ENCODE peak calls at places on chromosomes 3 and 15, in six cellular contexts. N, X, L, U, V and H are unnamed samples. For H3K27me3, the result is how much of the 10 kb centered on the place peaks cover.

GRCh38 chr3:111311709-111312235 is 230.2 kb upstream of the CD96 start:
- DNase-seq in N (peak), X (no peak), L (no peak), U (no peak), V (no peak), H (no peak)

GRCh38 chr15:31488437-31489204 is 162.0 kb downstream of the KLF13 start:
- DNase-seq in N (peak), X (peak), L (peak), U (peak), V (no peak), H (peak)

GRCh38 chr3:186365202-186365974 is 3.4 kb upstream of the DGKG start:
- DNase-seq in N (no peak), X (no peak), L (peak), U (no peak), V (no peak), H (no peak)

GRCh38 chr3:105828703-105829102 is 40.1 kb downstream of the CBLB start:
- DNase-seq in N (no peak), X (no peak), L (no peak), U (no peak), V (no peak), H (no peak)

GRCh38 chr3:159191454-159191853 is 389.6 kb downstream of the MFSD1 start:
- DNase-seq in N (no peak), X (no peak), L (no peak), U (no peak), V (no peak), H (no peak)

GRCh38 chr3:15610083-15610482 is 8.5 kb downstream of the BTD start:
- DNase-seq in N (no peak), X (no peak), L (peak), U (no peak), V (peak), H (no peak)

GRCh38 chr15:35305906-35306305 is 220.8 kb upstream of the NANOGP8 start:
- DNase-seq in N (no peak), X (peak), L (no peak), U (no peak), V (no peak), H (no peak)

GRCh38 chr3:66489577-66489976 is 11.2 kb downstream of the LRIG1 start:
- DNase-seq in N (peak), X (no peak), L (no peak), U (no peak), V (no peak), H (no peak)

GRCh38 chr3:45088543-45088942 is 57.6 kb downstream of the CDCP1 start:
- DNase-seq in N (no peak), X (no peak), L (no peak), U (no peak), V (no peak), H (no peak)

GRCh38 chr15:62648954-62649353 is 393.6 kb upstream of the TPM1 start:
- DNase-seq in N (no peak), X (no peak), L (no peak), U (no peak), V (no peak), H (no peak)

GRCh38 chr3:78887029-78887428 is 880.8 kb downstream of the ROBO1 start:
- DNase-seq in N (no peak), X (no peak), L (no peak), U (no peak), V (no peak), H (no peak)

GRCh38 chr3:19967208-19967607 is 20.3 kb downstream of the RAB5A start:
- DNase-seq in N (no peak), X (no peak), L (no peak), U (no peak), V (no peak), H (no peak)

GRCh38 chr3:157327837-157328236 is 108.8 kb upstream of the PTX3 start:
- DNase-seq in N (no peak), X (no peak), L (no peak), U (no peak), V (no peak), H (no peak)

GRCh38 chr15:57134877-57135276 is 216.4 kb downstream of the TCF12 start:
- DNase-seq in N (no peak), X (no peak), L (no peak), U (no peak), V (no peak), H (no peak)

GRCh38 chr15:34435658-34436057 is 1.9 kb downstream of the GOLGA8A start:
- DNase-seq in N (no peak), X (no peak), L (no peak), U (no peak), V (no peak), H (no peak)

GRCh38 chr3:124007186-124007585 is 15.3 kb upstream of the ROPN1 start:
- DNase-seq in N (no peak), X (no peak), L (no peak), U (no peak), V (no peak), H (no peak)

DNA sequence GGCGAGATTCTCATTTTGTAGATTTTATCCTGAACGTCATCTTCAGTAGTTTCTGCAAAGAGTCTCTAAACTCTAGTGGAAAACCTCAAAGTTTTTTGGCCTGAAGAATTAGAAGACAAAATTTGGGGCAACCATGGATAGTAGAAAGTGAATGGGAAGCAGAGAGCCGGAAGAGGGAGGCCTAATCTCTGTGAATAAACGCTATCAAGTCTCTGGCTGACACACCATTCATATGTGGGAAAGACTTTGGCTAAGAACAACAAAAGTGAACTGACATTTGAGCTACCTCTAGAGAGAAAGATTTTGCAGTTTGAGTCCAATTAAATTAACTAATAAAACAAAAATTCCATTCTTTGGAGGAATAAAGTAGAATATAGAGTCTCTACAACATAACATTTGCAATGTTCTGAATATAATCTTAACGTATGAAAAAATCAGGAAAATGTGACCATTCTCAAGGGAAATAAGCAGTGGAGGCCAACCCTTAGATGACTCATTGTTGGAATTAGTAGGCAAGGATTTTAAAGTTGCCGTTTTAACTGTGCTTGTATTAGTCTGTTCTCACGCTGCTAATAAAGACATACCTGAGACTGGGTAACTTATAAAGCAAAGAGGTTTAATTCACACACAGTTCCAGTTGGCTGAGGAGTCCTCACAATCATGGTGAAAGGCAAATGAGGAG is 184.6 kb downstream of the C3orf38 start:
- DNase-seq in N (no peak), X (no peak), L (no peak), U (no peak), V (no peak), H (no peak)
- TF ChIP-seq CTCF in N (no peak), X (no peak), L (no peak), U (no peak), V (no peak), H (no peak)

GRCh38 chr15:89381888-89382287 is 47.3 kb upstream of the POLG start:
- DNase-seq in N (no peak), X (no peak), L (no peak), U (no peak), V (no peak), H (no peak)
- H3K27me3 ChIP-seq in N (under half), X (under half), L (under half), U (half or more), V (half or more), H (half or more)

GRCh38 chr15:47517737-47518136 is 199.6 kb upstream of the SEMA6D start:
- DNase-seq in N (no peak), X (no peak), L (no peak), U (no peak), V (no peak), H (no peak)
- TF ChIP-seq CTCF in N (no peak), X (no peak), L (no peak), U (no peak), V (no peak), H (no peak)

GRCh38 chr3:172449468-172450149 is 1.4 kb upstream of the GHSR start:
- DNase-seq in N (no peak), X (no peak), L (no peak), U (peak), V (no peak), H (no peak)

GRCh38 chr3:172446198-172446597 is 2.1 kb downstream of the GHSR start:
- DNase-seq in N (no peak), X (no peak), L (no peak), U (no peak), V (no peak), H (no peak)

GRCh38 chr3:172448661-172449467 is 608 bp upstream of the GHSR start:
- DNase-seq in N (no peak), X (no peak), L (no peak), U (peak), V (no peak), H (no peak)

GRCh38 chr3:172447611-172448579 is at the start of gene GHSR:
- DNase-seq in N (peak), X (no peak), L (no peak), U (peak), V (no peak), H (no peak)
- H3K27me3 ChIP-seq in N (under half), X (under half), L (under half), U (under half), V (half or more), H (half or more)